ENCODE peak calls at places on chromosomes 7 and 10, in seven cellular contexts. One of them, this sample, is unnamed.

GRCh38 chr7:113452245-113452644 is 333.9 kb upstream of the SMIM30 start:
- DNase-seq in substantia nigra: no peak
- DNase-seq in sigmoid colon: no peak
- DNase-seq in K562: no peak
- DNase-seq in lower lobe of right lung: no peak
- DNase-seq in endothelial cell of umbilical vein: no peak
- DNase-seq in iPS DF 6.9: no peak
- DNase-seq in this sample: no peak

GRCh38 chr7:77933394-77933793 is 134.8 kb downstream of the PHTF2 start:
- DNase-seq in K562: peak
- DNase-seq in iPS DF 6.9: no peak
- DNase-seq in lower lobe of right lung: no peak
- DNase-seq in endothelial cell of umbilical vein: peak
- DNase-seq in sigmoid colon: no peak
- DNase-seq in substantia nigra: no peak
- DNase-seq in this sample: no peak

GRCh38 chr7:47666164-47666862 is 84.4 kb upstream of the TNS3 start:
- DNase-seq in K562: no peak
- DNase-seq in lower lobe of right lung: no peak
- DNase-seq in endothelial cell of umbilical vein: no peak
- DNase-seq in substantia nigra: no peak
- DNase-seq in iPS DF 6.9: no peak
- DNase-seq in sigmoid colon: no peak
- DNase-seq in this sample: no peak

GRCh38 chr7:90250601-90251303 is 5.8 kb downstream of the CFAP69 start:
- DNase-seq in iPS DF 6.9: no peak
- DNase-seq in substantia nigra: no peak
- DNase-seq in lower lobe of right lung: no peak
- DNase-seq in endothelial cell of umbilical vein: peak
- DNase-seq in sigmoid colon: no peak
- DNase-seq in K562: no peak
- DNase-seq in this sample: no peak

GRCh38 chr10:108544500-108545120 is 1378.7 kb downstream of the XPNPEP1 start:
- DNase-seq in lower lobe of right lung: peak
- DNase-seq in sigmoid colon: peak
- DNase-seq in iPS DF 6.9: peak
- DNase-seq in endothelial cell of umbilical vein: peak
- DNase-seq in substantia nigra: peak
- DNase-seq in K562: peak
- DNase-seq in this sample: peak

GRCh38 chr7:66050990-66051424 is 24.6 kb upstream of the ASL start:
- DNase-seq in substantia nigra: no peak
- DNase-seq in lower lobe of right lung: peak
- DNase-seq in endothelial cell of umbilical vein: no peak
- DNase-seq in iPS DF 6.9: no peak
- DNase-seq in sigmoid colon: no peak
- DNase-seq in K562: no peak
- DNase-seq in this sample: no peak

GRCh38 chr10:119657725-119658124 is 6.5 kb downstream of the BAG3 start:
- DNase-seq in iPS DF 6.9: no peak
- DNase-seq in lower lobe of right lung: no peak
- DNase-seq in K562: no peak
- DNase-seq in endothelial cell of umbilical vein: no peak
- DNase-seq in sigmoid colon: peak
- DNase-seq in substantia nigra: no peak
- DNase-seq in this sample: peak

GRCh38 chr10:49634053-49634660 is 20.3 kb downstream of the CHAT start:
- DNase-seq in lower lobe of right lung: peak
- DNase-seq in endothelial cell of umbilical vein: no peak
- DNase-seq in K562: no peak
- DNase-seq in iPS DF 6.9: no peak
- DNase-seq in substantia nigra: no peak
- DNase-seq in sigmoid colon: peak
- DNase-seq in this sample: no peak

GRCh38 chr10:54776622-54777021 is 24.4 kb downstream of the PCDH15 start:
- DNase-seq in K562: no peak
- DNase-seq in substantia nigra: no peak
- DNase-seq in endothelial cell of umbilical vein: no peak
- DNase-seq in sigmoid colon: no peak
- DNase-seq in lower lobe of right lung: no peak
- DNase-seq in iPS DF 6.9: no peak
- DNase-seq in this sample: no peak

GRCh38 chr7:128027485-128027980 is 3.7 kb downstream of the LRRC4 start:
- DNase-seq in iPS DF 6.9: no peak
- DNase-seq in endothelial cell of umbilical vein: no peak
- DNase-seq in K562: no peak
- DNase-seq in substantia nigra: no peak
- DNase-seq in lower lobe of right lung: no peak
- DNase-seq in sigmoid colon: no peak
- DNase-seq in this sample: no peak

GRCh38 chr10:9766762-9767161 is 1250.9 kb upstream of the CELF2 start:
- DNase-seq in K562: no peak
- DNase-seq in iPS DF 6.9: no peak
- DNase-seq in lower lobe of right lung: no peak
- DNase-seq in sigmoid colon: no peak
- DNase-seq in endothelial cell of umbilical vein: no peak
- DNase-seq in substantia nigra: no peak
- DNase-seq in this sample: no peak

GRCh38 chr7:102874166-102874829 is 38.5 kb upstream of the LRRC17 start:
- DNase-seq in endothelial cell of umbilical vein: peak
- DNase-seq in lower lobe of right lung: no peak
- DNase-seq in K562: no peak
- DNase-seq in iPS DF 6.9: no peak
- DNase-seq in substantia nigra: no peak
- DNase-seq in sigmoid colon: no peak
- DNase-seq in this sample: no peak

GRCh38 chr10:70684841-70685457 is 12.6 kb downstream of the ADAMTS14 start:
- DNase-seq in sigmoid colon: no peak
- DNase-seq in endothelial cell of umbilical vein: no peak
- DNase-seq in lower lobe of right lung: no peak
- DNase-seq in iPS DF 6.9: no peak
- DNase-seq in substantia nigra: no peak
- DNase-seq in K562: no peak
- DNase-seq in this sample: no peak

GRCh38 chr10:11678074-11678793 is 63.9 kb upstream of the ECHDC3 start:
- DNase-seq in lower lobe of right lung: peak
- DNase-seq in iPS DF 6.9: no peak
- DNase-seq in sigmoid colon: peak
- DNase-seq in endothelial cell of umbilical vein: no peak
- DNase-seq in K562: no peak
- DNase-seq in substantia nigra: no peak
- DNase-seq in this sample: peak
- H3K27ac ChIP-seq in lower lobe of right lung: no peak
- H3K27ac ChIP-seq in iPS DF 6.9: no peak
- H3K27ac ChIP-seq in sigmoid colon: no peak
- H3K27ac ChIP-seq in endothelial cell of umbilical vein: no peak
- H3K27ac ChIP-seq in K562: no peak
- H3K27ac ChIP-seq in substantia nigra: no peak
- H3K27ac ChIP-seq in this sample: no peak

GRCh38 chr10:11089272-11089671 is 71.6 kb downstream of the CELF2 start:
- DNase-seq in sigmoid colon: no peak
- DNase-seq in endothelial cell of umbilical vein: no peak
- DNase-seq in K562: no peak
- DNase-seq in iPS DF 6.9: no peak
- DNase-seq in lower lobe of right lung: no peak
- DNase-seq in substantia nigra: no peak
- DNase-seq in this sample: no peak

GRCh38 chr10:11088709-11089108 is 71.0 kb downstream of the CELF2 start:
- DNase-seq in substantia nigra: no peak
- DNase-seq in lower lobe of right lung: no peak
- DNase-seq in sigmoid colon: no peak
- DNase-seq in iPS DF 6.9: no peak
- DNase-seq in endothelial cell of umbilical vein: no peak
- DNase-seq in K562: no peak
- DNase-seq in this sample: no peak

GRCh38 chr10:11085545-11085944 is 67.9 kb downstream of the CELF2 start:
- DNase-seq in sigmoid colon: no peak
- DNase-seq in K562: no peak
- DNase-seq in substantia nigra: no peak
- DNase-seq in endothelial cell of umbilical vein: no peak
- DNase-seq in iPS DF 6.9: no peak
- DNase-seq in lower lobe of right lung: no peak
- DNase-seq in this sample: no peak

GRCh38 chr10:11087372-11087771 is 69.7 kb downstream of the CELF2 start:
- DNase-seq in sigmoid colon: no peak
- DNase-seq in lower lobe of right lung: no peak
- DNase-seq in iPS DF 6.9: no peak
- DNase-seq in endothelial cell of umbilical vein: no peak
- DNase-seq in substantia nigra: no peak
- DNase-seq in K562: no peak
- DNase-seq in this sample: no peak

DNA sequence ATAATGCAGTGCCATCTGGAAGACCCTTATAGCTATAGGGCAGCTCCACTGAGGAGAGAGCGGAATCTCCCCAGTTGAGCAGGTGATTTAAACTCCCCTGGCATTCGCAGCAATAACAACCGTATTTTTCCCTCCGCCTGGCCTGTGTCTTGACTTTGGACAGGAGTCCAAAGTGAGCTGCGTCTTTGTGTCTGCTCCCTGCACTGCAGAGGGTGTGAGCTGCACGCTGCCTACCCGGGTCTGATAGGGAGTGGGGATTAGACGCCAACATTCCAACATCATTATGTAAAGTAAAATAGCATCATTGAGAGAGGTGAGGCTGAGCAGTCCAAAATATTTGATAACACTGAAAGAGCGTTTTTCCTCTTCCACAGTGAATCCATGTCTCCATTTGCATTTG is 68.5 kb downstream of the CELF2 start:
- DNase-seq in K562: no peak
- DNase-seq in lower lobe of right lung: no peak
- DNase-seq in sigmoid colon: peak
- DNase-seq in iPS DF 6.9: no peak
- DNase-seq in endothelial cell of umbilical vein: no peak
- DNase-seq in substantia nigra: no peak
- DNase-seq in this sample: no peak
- H3K27ac ChIP-seq in K562: no peak
- H3K27ac ChIP-seq in lower lobe of right lung: no peak
- H3K27ac ChIP-seq in sigmoid colon: peak
- H3K27ac ChIP-seq in iPS DF 6.9: no peak
- H3K27ac ChIP-seq in endothelial cell of umbilical vein: no peak
- H3K27ac ChIP-seq in substantia nigra: no peak
- H3K27ac ChIP-seq in this sample: no peak

DNA sequence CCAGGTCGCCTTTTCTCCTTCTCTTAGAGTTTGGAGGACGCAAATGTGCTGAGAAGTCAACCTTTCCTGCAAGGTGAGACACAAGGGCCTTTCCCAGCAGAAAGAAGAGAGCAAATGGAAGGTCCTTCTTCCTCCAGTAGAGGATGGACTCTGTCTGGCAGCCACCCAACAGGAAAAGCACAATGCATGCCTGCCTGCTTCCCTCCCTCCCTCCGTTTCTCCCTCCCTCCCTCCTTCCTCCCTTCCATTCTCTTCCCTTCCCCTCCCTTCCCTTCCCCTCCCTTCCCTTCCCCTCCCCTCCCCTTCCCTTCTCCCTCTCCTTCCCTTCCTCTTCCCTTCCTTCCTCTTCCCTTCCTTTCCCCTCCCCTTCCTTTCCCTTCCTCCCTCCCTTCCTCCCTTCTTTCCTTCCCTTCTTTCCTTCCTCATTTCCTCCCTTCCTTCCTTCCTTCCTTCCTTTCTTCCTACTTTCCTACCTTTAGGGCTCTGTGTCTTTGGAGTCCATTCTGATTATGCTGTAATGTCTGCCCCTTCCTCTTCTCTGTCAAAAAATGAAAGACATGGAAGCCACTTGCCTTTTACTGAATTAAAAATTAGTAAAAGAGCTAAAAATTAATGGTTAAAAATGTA is 66.4 kb downstream of the TRUB1 start:
- DNase-seq in iPS DF 6.9: no peak
- DNase-seq in endothelial cell of umbilical vein: no peak
- DNase-seq in sigmoid colon: no peak
- DNase-seq in K562: no peak
- DNase-seq in lower lobe of right lung: no peak
- DNase-seq in substantia nigra: no peak
- DNase-seq in this sample: no peak
- H3K27ac ChIP-seq in iPS DF 6.9: no peak
- H3K27ac ChIP-seq in endothelial cell of umbilical vein: no peak
- H3K27ac ChIP-seq in sigmoid colon: no peak
- H3K27ac ChIP-seq in K562: no peak
- H3K27ac ChIP-seq in lower lobe of right lung: no peak
- H3K27ac ChIP-seq in substantia nigra: no peak
- H3K27ac ChIP-seq in this sample: peak

GRCh38 chr7:70405241-70405640 is 726.7 kb upstream of the GALNT17 start:
- DNase-seq in sigmoid colon: no peak
- DNase-seq in K562: no peak
- DNase-seq in endothelial cell of umbilical vein: no peak
- DNase-seq in substantia nigra: no peak
- DNase-seq in lower lobe of right lung: no peak
- DNase-seq in iPS DF 6.9: no peak
- DNase-seq in this sample: no peak
- H3K27ac ChIP-seq in sigmoid colon: no peak
- H3K27ac ChIP-seq in K562: no peak
- H3K27ac ChIP-seq in endothelial cell of umbilical vein: no peak
- H3K27ac ChIP-seq in substantia nigra: no peak
- H3K27ac ChIP-seq in lower lobe of right lung: no peak
- H3K27ac ChIP-seq in iPS DF 6.9: no peak
- H3K27ac ChIP-seq in this sample: no peak

DNA sequence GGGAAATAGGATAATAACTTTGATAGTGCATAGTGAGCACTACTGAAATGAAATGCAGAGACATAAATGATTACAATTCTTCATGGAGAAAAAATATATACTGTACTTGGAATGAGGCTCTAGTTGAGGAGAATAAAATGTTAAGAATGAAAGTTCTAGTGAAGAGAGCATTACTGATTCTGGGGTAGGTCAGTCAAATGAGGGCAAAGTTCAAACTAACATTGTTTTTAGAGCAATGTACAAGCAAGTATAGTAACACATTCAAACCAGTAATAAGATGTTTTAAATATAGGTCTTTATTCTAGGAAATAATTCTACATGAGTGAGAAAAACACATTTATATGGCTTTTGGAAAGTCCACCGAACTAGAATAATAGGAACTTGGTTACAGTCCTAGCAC is 86.5 kb downstream of the CDK6 start:
- DNase-seq in endothelial cell of umbilical vein: no peak
- DNase-seq in sigmoid colon: no peak
- DNase-seq in K562: no peak
- DNase-seq in lower lobe of right lung: no peak
- DNase-seq in substantia nigra: no peak
- DNase-seq in iPS DF 6.9: no peak
- DNase-seq in this sample: no peak
- H3K27ac ChIP-seq in endothelial cell of umbilical vein: no peak
- H3K27ac ChIP-seq in sigmoid colon: no peak
- H3K27ac ChIP-seq in K562: no peak
- H3K27ac ChIP-seq in lower lobe of right lung: no peak
- H3K27ac ChIP-seq in substantia nigra: no peak
- H3K27ac ChIP-seq in iPS DF 6.9: no peak
- H3K27ac ChIP-seq in this sample: no peak

GRCh38 chr10:13938940-13939339 is 352.2 kb downstream of the PRPF18 start:
- DNase-seq in substantia nigra: no peak
- DNase-seq in endothelial cell of umbilical vein: no peak
- DNase-seq in lower lobe of right lung: no peak
- DNase-seq in K562: no peak
- DNase-seq in iPS DF 6.9: no peak
- DNase-seq in sigmoid colon: no peak
- DNase-seq in this sample: no peak
- H3K27ac ChIP-seq in substantia nigra: no peak
- H3K27ac ChIP-seq in endothelial cell of umbilical vein: no peak
- H3K27ac ChIP-seq in lower lobe of right lung: no peak
- H3K27ac ChIP-seq in K562: no peak
- H3K27ac ChIP-seq in iPS DF 6.9: no peak
- H3K27ac ChIP-seq in sigmoid colon: no peak
- H3K27ac ChIP-seq in this sample: no peak

This sample was measured in dorsolateral prefrontal cortex.